ENCODE peak calls at places on chromosomes 1 and 21, in five cellular contexts. E is Kasumi-1; S is GM23338; H is Calu3; U is T-helper 2 cell treated with Interferon-gamma antibody and Interleukin-4, amounts not matched to agents 5 μg/mL and 100 μg/mL, for 36 hours. V is an unnamed sample.

GRCh38 chr1:91653183-91653582 is 152.5 kb downstream of the CDC7 start:
- DNase-seq in E (no peak), S (no peak), H (no peak), U (no peak), V (no peak)

GRCh38 chr21:43884012-43884860 is 19.2 kb downstream of the AGPAT3 start:
- DNase-seq in E (peak), S (peak), H (peak), U (peak), V (peak)

GRCh38 chr1:200893411-200893901 is 1.2 kb upstream of the INAVA start:
- DNase-seq in E (no peak), S (peak), H (peak), U (no peak), V (peak)

GRCh38 chr1:172623748-172624147 is 35.2 kb upstream of the FASLG start:
- DNase-seq in E (no peak), S (no peak), H (no peak), U (no peak), V (no peak)

GRCh38 chr1:19169642-19170041 is 40.4 kb downstream of the UBR4 start:
- DNase-seq in E (no peak), S (no peak), H (no peak), U (no peak), V (no peak)

GRCh38 chr1:29380532-29380931 is 144.2 kb downstream of the PTPRU start:
- DNase-seq in E (no peak), S (no peak), H (no peak), U (no peak), V (no peak)

GRCh38 chr1:26168410-26169167 is at the start of gene C1orf232:
- DNase-seq in E (no peak), S (no peak), H (no peak), U (no peak), V (no peak)

GRCh38 chr1:155174334-155175280 is 958 bp downstream of the TRIM46 start:
- DNase-seq in E (no peak), S (peak), H (no peak), U (no peak), V (peak)

GRCh38 chr1:153292740-153293479 is 19.8 kb downstream of the PGLYRP3 start:
- DNase-seq in E (peak), S (peak), H (no peak), U (no peak), V (peak)

GRCh38 chr21:31426235-31426797 is 82.3 kb upstream of the TIAM1 start:
- DNase-seq in E (no peak), S (no peak), H (no peak), U (peak), V (no peak)

GRCh38 chr1:32980080-32980479 is 15.5 kb upstream of the RNF19B start:
- DNase-seq in E (no peak), S (no peak), H (no peak), U (no peak), V (no peak)

GRCh38 chr21:46622226-46622625 is 13.2 kb upstream of the PRMT2 start:
- DNase-seq in E (peak), S (peak), H (peak), U (no peak), V (peak)

GRCh38 chr1:14366361-14367018 is 232.0 kb upstream of the KAZN start:
- DNase-seq in E (no peak), S (peak), H (no peak), U (no peak), V (peak)

GRCh38 chr1:85656256-85656655 is 52.0 kb downstream of the ZNHIT6 start:
- DNase-seq in E (no peak), S (no peak), H (no peak), U (no peak), V (no peak)

V was measured in mesendoderm.